ENCODE peak calls at places on chromosome 20, in eight cellular contexts. A is GM13976, E is astrocyte of the cerebellum, I is psoas muscle, S is heart left ventricle, N is fibroblast of lung, V is lower leg skin, X is uterus. Y is an unnamed sample.

GRCh38 chr20:53085720-53086119 is 113.6 kb downstream of the TSHZ2 start:
- DNase-seq in A (no peak), X (no peak), V (no peak), I (no peak), S (no peak), E (no peak), N (no peak), Y (no peak)

GRCh38 chr20:49646126-49646525 is 67.6 kb downstream of the B4GALT5 start:
- DNase-seq in I (no peak), A (no peak), S (no peak), X (no peak), N (peak), E (no peak), V (no peak), Y (no peak)

GRCh38 chr20:50029697-50030428 is 47.1 kb downstream of the SNAI1 start:
- DNase-seq in E (peak), N (peak), I (peak), V (no peak), A (no peak), X (peak), S (peak), Y (no peak)

GRCh38 chr20:58893355-58894151 is 41.0 kb downstream of the GNAS start:
- DNase-seq in N (peak), A (no peak), V (no peak), E (no peak), I (no peak), S (no peak), X (no peak), Y (peak)

GRCh38 chr20:58855506-58856314 is 3.2 kb downstream of the GNAS start:
- DNase-seq in A (no peak), S (no peak), I (no peak), E (no peak), V (peak), X (no peak), N (no peak), Y (no peak)

GRCh38 chr20:39716796-39717341 is 754.7 kb downstream of the DHX35 start:
- DNase-seq in A (no peak), E (no peak), I (no peak), V (no peak), S (no peak), X (no peak), N (peak), Y (peak)

GRCh38 chr20:47551841-47552240 is 50.2 kb downstream of the NCOA3 start:
- DNase-seq in I (no peak), S (no peak), X (no peak), E (no peak), A (no peak), N (no peak), V (no peak), Y (no peak)

GRCh38 chr20:40963505-40963845 is 65.1 kb upstream of the TOP1 start:
- DNase-seq in I (no peak), N (no peak), E (no peak), S (no peak), V (peak), X (no peak), A (no peak), Y (no peak)

GRCh38 chr20:35306931-35307517 is 14.8 kb upstream of the FAM83C start:
- DNase-seq in I (peak), S (peak), E (peak), N (peak), X (no peak), V (no peak), A (no peak), Y (peak)

GRCh38 chr20:39271205-39271604 is 309.1 kb downstream of the DHX35 start:
- DNase-seq in X (no peak), N (no peak), E (no peak), V (peak), A (no peak), S (no peak), I (no peak), Y (no peak)

GRCh38 chr20:63578224-63579016 is 4.4 kb upstream of the HELZ2 start:
- DNase-seq in E (no peak), N (no peak), I (no peak), X (no peak), S (no peak), A (no peak), V (no peak), Y (no peak)
- TF ChIP-seq CTCF in E (no peak), N (no peak), I (no peak), X (no peak), S (peak), A (no peak), V (no peak), Y (no peak)

GRCh38 chr20:37081717-37082289 is 14.0 kb downstream of the RBL1 start:
- DNase-seq in A (no peak), V (peak), S (no peak), E (no peak), N (no peak), X (no peak), I (no peak), Y (peak)
- TF ChIP-seq CTCF in A (no peak), V (no peak), S (peak), E (peak), N (peak), X (no peak), I (no peak), Y (peak)

GRCh38 chr20:22402990-22403859 is 181.1 kb downstream of the FOXA2 start:
- DNase-seq in I (no peak), X (no peak), A (no peak), E (no peak), S (no peak), N (peak), V (no peak), Y (no peak)
- TF ChIP-seq CTCF in I (no peak), X (no peak), A (no peak), E (peak), S (no peak), N (no peak), V (no peak), Y (no peak)

GRCh38 chr20:1177680-1178079 is 7.1 kb downstream of the TMEM74B start:
- DNase-seq in E (no peak), I (no peak), S (no peak), V (peak), N (no peak), A (no peak), X (no peak), Y (no peak)
- TF ChIP-seq CTCF in E (no peak), I (no peak), S (peak), V (no peak), N (no peak), A (no peak), X (no peak), Y (no peak)

GRCh38 chr20:43389839-43390626 is 67.7 kb upstream of the SRSF6 start:
- DNase-seq in I (no peak), A (peak), E (no peak), X (no peak), S (no peak), N (no peak), V (no peak), Y (no peak)
- TF ChIP-seq CTCF in I (no peak), A (peak), E (peak), X (no peak), S (peak), N (peak), V (no peak), Y (peak)

DNA sequence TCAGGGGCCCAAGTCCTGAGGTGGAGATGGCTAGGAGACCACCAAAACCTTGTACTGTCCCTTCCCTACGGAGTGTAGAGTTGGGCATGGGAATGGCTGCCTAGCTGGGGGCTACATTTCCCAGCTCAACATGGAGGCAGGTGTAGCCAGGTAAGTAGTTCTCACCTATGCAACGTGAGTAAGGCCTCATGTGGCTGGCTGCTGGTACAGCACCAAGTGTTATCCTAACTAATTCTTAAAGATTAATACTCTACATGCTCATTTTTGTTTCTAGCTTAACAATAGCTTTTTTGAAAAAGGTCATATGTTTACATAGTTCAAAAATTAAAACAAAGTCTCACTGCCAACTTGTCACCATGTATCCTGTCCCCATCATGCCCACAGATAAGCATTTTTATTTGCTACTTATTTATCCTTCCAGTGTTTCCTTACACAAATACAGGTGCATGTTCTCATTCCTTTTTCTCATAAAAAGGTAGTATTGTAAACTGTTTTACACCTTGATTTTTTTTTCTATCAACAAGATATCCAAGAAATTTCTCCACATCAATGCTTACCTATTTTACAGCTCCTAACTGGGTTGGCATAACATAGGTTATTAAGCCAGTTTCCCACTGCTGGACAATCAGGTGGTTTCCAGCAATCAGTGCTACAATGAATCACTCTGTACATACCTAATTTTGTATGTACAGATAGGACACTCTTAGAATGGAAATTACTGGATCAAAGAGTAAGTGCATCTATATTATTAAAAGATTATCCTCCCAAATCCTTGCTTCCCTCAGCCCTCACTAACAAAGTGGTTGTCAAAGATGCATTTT is 25.5 kb downstream of the ABHD12 start:
- DNase-seq in X (no peak), E (no peak), V (peak), N (no peak), A (no peak), S (no peak), I (no peak), Y (no peak)
- TF ChIP-seq CTCF in X (no peak), E (no peak), V (no peak), N (no peak), A (no peak), S (no peak), I (no peak), Y (no peak)

DNA sequence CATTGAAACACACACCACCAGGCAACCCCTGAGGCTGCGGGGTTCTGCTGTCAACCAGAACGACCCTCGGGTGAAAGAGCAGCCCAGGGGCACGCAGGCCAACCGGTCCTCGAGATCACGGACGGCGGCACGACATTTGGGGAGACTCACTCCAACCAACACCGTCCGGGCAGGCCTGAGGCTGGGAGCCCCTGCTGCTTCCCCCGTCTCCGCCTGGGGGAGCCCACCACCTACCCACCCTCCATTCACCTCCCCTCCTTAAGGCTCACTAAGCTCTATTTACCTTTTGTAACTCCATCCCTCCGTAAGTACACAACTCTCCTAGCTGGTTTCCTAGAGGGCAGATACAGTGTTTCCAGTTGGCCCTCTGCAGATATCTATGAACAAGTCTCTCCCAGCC is 971.3 kb upstream of the DEFB115 start:
- DNase-seq in X (no peak), I (no peak), N (no peak), E (no peak), S (no peak), V (peak), A (no peak), Y (peak)
- TF ChIP-seq CTCF in X (no peak), I (no peak), N (peak), E (no peak), S (no peak), V (no peak), A (no peak), Y (peak)

DNA sequence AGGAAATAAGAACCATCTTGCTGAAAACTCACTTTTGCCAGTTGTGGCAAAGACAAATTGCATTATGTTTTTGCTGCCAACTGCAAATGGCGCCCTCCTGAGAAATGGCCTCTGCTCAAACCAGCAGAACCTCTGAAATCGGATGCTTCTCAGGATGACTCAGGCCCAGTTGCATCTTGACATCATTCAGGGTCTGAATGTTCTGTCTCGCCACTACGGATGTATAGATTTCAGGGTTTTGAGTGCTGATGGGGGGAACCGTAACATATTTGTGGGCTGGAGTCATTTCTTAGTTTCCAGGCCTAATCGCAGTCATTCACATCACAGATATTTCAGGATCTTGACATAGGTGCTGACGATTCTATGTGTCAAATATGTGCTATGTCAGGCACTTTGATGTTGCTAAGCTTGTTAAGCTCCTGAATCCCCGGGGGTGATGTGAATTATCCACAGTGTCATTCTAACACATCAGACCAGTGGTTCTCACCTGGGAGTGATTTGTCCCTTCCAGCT is 207.1 kb downstream of the NFATC2 start:
- DNase-seq in S (no peak), N (peak), V (no peak), E (peak), I (no peak), A (peak), X (no peak), Y (peak)
- TF ChIP-seq CTCF in S (no peak), N (peak), V (no peak), E (no peak), I (no peak), A (no peak), X (no peak), Y (no peak)

GRCh38 chr20:36871640-36872570 is 4.0 kb upstream of the TLDC2 start:
- DNase-seq in N (no peak), I (peak), X (no peak), V (no peak), S (no peak), E (no peak), A (no peak), Y (peak)
- TF ChIP-seq CTCF in N (no peak), I (no peak), X (no peak), V (no peak), S (no peak), E (no peak), A (no peak), Y (no peak)

DNA sequence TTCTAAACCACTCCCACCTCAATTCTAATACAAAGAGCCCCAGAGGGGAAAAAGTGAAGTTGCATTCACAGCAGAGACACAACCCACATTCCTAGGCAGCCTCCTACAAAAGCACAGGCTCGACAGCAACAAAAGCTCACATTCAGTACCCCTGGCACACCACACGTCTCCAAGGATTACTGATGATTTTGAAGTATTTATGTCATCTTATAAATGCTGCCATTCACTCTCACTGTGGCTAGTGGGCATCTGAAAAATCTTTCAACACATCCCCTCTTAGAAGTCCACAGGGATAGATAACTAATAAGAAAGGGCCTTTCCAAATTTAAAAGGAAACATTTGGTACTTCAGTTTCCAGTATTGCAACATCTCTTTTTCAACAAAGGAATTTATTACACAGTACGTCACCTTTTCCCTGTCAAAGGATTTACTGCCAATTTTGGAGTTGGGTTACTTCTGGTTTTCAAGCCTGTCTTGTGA is 146.7 kb downstream of the TASP1 start:
- DNase-seq in X (peak), I (no peak), V (no peak), E (peak), N (peak), A (no peak), S (peak), Y (no peak)
- TF ChIP-seq CTCF in X (no peak), I (peak), V (no peak), E (peak), N (peak), A (no peak), S (no peak), Y (no peak)

Y was measured in GM12865.